ENCODE peak calls at places on chromosomes 2 and 18, in six cellular contexts. D, R, I, V, B and C are unnamed samples.

GRCh38 chr2:43475137-43475846 is 120.5 kb downstream of the THADA start:
- DNase-seq in R (no peak), I (no peak), D (no peak), V (no peak), B (no peak), C (no peak)

GRCh38 chr2:219484343-219485200 is 14.1 kb upstream of the GMPPA start:
- DNase-seq in I (no peak), D (no peak), B (no peak), V (no peak), R (no peak), C (no peak)

GRCh38 chr18:79964330-79965118 is at the start of gene HSBP1L1:
- DNase-seq in R (peak; percentile 63), B (peak; percentile 82), D (peak; percentile 95), V (no peak), I (no peak), C (peak; percentile 64)

GRCh38 chr2:11397046-11397445 is 52.6 kb upstream of the ROCK2 start:
- DNase-seq in R (no peak), B (no peak), I (no peak), D (no peak), V (no peak), C (no peak)

GRCh38 chr2:678964-679363 is 1.8 kb upstream of the TMEM18 start:
- DNase-seq in R (no peak), I (no peak), B (no peak), V (no peak), D (no peak), C (no peak)

GRCh38 chr2:15867194-15868171 is 72.9 kb upstream of the MYCN start:
- DNase-seq in D (no peak), B (no peak), I (no peak), R (no peak), V (no peak), C (no peak)

GRCh38 chr2:18009891-18010290 is 131.4 kb downstream of the KCNS3 start:
- DNase-seq in I (no peak), B (no peak), R (no peak), D (no peak), V (no peak), C (no peak)

GRCh38 chr2:161426416-161426787 is 10.3 kb downstream of the TBR1 start:
- DNase-seq in I (no peak), R (no peak), D (no peak), V (no peak), B (no peak), C (no peak)

GRCh38 chr2:151727593-151728552 is 6.4 kb downstream of the NEB start:
- DNase-seq in I (no peak), V (no peak), D (no peak), R (no peak), B (no peak), C (no peak)

GRCh38 chr2:127762846-127763245 is 48.1 kb downstream of the WDR33 start:
- DNase-seq in D (no peak), V (no peak), R (no peak), B (no peak), I (no peak), C (no peak)

GRCh38 chr2:195535911-195536522 is 121.0 kb upstream of the SLC39A10 start:
- DNase-seq in D (peak; percentile 90), R (peak; percentile 93), I (no peak), B (no peak), V (no peak), C (no peak)

DNA sequence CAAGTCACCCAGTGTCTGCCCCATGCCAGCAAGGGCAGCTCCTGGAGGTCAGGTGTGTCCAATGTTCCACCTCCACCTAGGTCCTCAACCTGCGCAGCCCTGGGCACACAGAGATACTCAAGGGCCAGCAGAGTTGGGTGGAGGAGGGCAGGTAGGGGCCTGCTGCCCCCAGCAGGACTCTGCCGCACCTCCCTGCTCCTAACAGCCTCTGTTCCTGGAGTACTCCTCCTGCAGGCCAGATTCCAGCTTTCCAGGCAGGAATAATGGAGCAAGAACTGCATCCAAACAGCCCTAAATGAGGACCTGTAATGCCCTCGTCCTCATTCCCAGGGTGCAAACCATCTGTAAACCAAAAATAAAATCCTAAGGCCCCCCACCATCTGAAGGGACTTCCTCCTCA is 44.4 kb upstream of the ACAA2 start:
- DNase-seq in B (no peak), D (no peak), I (no peak), V (no peak), R (no peak), C (no peak)
- TF ChIP-seq CTCF in B (no peak), D (no peak), I (peak; percentile 43), V (no peak), R (no peak), C (no peak)

DNA sequence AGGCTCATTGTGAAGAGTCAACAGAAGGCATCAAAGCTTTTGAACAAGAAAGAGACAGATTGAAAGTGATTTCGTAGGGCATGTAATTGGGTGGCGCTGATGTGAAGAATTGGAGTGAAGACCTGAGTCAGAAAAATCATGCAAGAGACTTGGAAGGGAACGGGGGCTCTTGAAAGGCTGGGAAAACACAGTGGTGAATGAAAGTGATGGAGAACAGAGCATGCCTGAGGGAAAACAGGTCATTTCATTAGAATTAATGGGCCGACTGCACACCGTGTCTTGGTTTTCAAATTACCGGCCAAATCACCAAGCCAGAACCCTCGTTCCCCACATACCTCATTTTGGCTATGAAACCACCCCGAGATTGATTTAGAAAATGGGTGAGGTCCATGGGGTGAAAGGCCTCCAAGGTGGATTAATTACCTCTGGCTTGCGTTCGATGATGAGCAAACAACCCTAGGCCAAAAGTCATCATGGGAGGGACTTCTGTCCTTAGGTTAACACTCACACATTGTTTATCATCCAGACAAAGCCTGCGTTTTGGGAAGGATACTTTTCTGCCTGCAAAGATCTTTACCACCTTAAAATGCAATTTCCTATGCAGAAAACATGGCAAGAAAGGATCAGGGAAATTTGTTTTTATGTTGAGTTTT is 48.4 kb downstream of the GALR1 start:
- DNase-seq in B (no peak), I (no peak), R (no peak), D (no peak), V (no peak), C (no peak)
- TF ChIP-seq CTCF in B (no peak), I (no peak), R (no peak), D (no peak), V (no peak), C (no peak)

DNA sequence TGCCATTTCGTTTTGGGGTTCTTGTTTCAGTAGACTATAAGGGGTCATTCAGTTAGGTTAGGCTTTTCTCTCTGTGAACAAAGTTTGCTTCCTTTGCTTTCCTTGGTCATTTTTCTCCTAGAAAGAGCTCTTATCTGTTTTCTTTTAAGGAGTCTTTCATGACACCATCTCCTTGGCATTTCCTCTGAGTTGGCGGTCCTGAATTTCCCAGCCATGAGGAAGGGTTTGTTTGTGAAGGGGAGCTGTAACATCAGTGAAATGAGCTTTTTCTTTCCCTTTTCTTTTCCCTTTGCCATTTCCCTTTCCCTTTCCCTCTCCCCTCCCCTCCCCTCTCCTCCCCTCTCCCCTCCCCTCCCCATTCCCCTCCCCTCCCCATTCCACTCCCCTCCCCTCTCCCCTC is 61.7 kb downstream of the MAP4K4 start:
- DNase-seq in D (no peak), R (no peak), I (peak; percentile 93), V (peak; percentile 80), B (no peak), C (no peak)
- TF ChIP-seq CTCF in D (no peak), R (no peak), I (no peak), V (no peak), B (no peak), C (no peak)

GRCh38 chr2:189629553-189630453 is 31.5 kb upstream of the ASNSD1 start:
- DNase-seq in R (no peak), I (no peak), D (no peak), B (no peak), V (no peak), C (no peak)

GRCh38 chr2:189628817-189629552 is 32.3 kb upstream of the ASNSD1 start:
- DNase-seq in V (no peak), R (no peak), B (no peak), D (no peak), I (no peak), C (no peak)

GRCh38 chr2:189635353-189635752 is 25.9 kb upstream of the ASNSD1 start:
- DNase-seq in D (no peak), B (no peak), I (no peak), V (no peak), R (no peak), C (no peak)

GRCh38 chr2:189631849-189632248 is 29.4 kb upstream of the ASNSD1 start:
- DNase-seq in R (no peak), B (no peak), I (no peak), V (no peak), D (no peak), C (no peak)

DNA sequence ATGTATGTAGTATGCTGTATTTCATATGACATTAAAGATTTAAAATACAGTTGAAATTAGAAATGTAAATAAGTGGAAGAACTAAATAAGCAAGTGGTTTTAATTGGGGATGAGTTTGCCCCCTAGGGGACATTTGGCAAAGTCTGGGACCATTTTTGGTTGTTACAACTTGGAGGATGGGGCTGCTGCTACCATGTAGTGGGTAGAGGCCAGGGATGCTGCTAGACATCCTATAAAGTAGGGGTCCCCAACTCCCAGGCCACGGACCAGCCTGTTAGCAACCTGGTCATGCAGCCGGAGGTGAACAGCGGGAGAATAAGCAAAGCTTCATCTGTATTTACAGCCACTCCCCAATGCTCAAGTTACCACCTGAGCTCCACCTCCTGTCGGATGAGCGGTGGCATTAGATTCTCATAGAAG is 27.9 kb upstream of the ASNSD1 start:
- DNase-seq in B (no peak), I (no peak), D (no peak), V (no peak), R (peak; percentile 12), C (no peak)
- TF ChIP-seq CTCF in B (no peak), I (peak; percentile 66), D (peak; percentile 38), V (peak; percentile 19), R (peak; percentile 35), C (peak; percentile 44)

DNA sequence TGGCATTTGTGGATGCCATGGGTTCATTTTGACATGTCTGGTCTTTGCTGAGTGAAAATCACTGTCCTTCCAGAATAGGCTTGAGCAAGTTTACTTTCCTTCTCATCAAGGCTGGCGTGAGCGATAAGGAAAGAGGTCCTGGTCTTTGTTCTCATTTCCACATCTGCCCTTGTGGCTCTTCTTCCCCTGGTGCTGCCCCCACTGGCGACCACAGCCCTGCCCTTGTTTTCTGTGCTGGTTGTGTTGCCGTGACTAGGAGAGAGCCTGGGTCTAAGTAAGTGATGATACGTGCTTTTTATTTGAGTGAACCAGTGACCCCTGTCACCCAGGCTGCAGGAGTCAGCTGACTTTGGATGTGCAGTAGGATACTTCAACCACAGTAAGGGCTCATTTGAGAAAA is 441.7 kb downstream of the RNF144A start:
- DNase-seq in I (no peak), D (no peak), B (no peak), V (no peak), R (no peak), C (no peak)
- TF ChIP-seq CTCF in I (no peak), D (no peak), B (no peak), V (no peak), R (no peak), C (no peak)